ENCODE peak calls at places on chromosomes 16 and 17, in seven cellular contexts. T is GM12878, F is SK-N-SH, H is H1, V is K562, Y is NT2/D1, O is HepG2. B is an unnamed sample.

GRCh38 chr17:41925991-41926590 is 4.3 kb upstream of the ODAD4 start:
- DNase-seq in T (no peak), F (no peak), H (no peak), V (no peak), Y (no peak), O (no peak), B (no peak)

GRCh38 chr16:51734220-51734619 is 583.1 kb upstream of the SALL1 start:
- DNase-seq in T (no peak), F (no peak), H (no peak), V (no peak), Y (no peak), O (no peak), B (no peak)

GRCh38 chr17:16189791-16190348 is 25.5 kb downstream of the NCOR1 start:
- DNase-seq in T (no peak), F (no peak), H (no peak), V (no peak), Y (no peak), O (no peak), B (no peak)

GRCh38 chr16:71214771-71215381 is 15.6 kb downstream of the HYDIN start:
- DNase-seq in T (no peak), F (no peak), H (no peak), V (no peak), Y (no peak), O (peak), B (peak)

GRCh38 chr16:11308493-11309283 is 27.6 kb upstream of the PRM1 start:
- DNase-seq in T (peak), F (no peak), H (no peak), V (peak), Y (no peak), O (peak), B (no peak)

GRCh38 chr16:24036614-24037013 is 200.8 kb downstream of the PRKCB start:
- DNase-seq in T (no peak), F (peak), H (peak), V (peak), Y (peak), O (peak), B (peak)

GRCh38 chr16:8931864-8932263 is 31.8 kb downstream of the USP7 start:
- DNase-seq in T (no peak), F (no peak), H (peak), V (peak), Y (peak), O (peak), B (no peak)

GRCh38 chr17:57861737-57862409 is 12.0 kb upstream of the MRPS23 start:
- DNase-seq in T (no peak), F (peak), H (peak), V (no peak), Y (no peak), O (peak), B (no peak)

GRCh38 chr16:84275562-84276151 is 19.0 kb upstream of the WFDC1 start:
- DNase-seq in T (no peak), F (no peak), H (no peak), V (no peak), Y (no peak), O (no peak), B (no peak)

GRCh38 chr17:62963296-62963695 is 2.7 kb upstream of the TANC2 start:
- DNase-seq in T (no peak), F (peak), H (no peak), V (no peak), Y (no peak), O (no peak), B (peak)

GRCh38 chr17:45270828-45271418 is 9.0 kb upstream of the SPATA32 start:
- DNase-seq in T (no peak), F (peak), H (peak), V (peak), Y (no peak), O (no peak), B (no peak)

GRCh38 chr17:68329331-68329730 is 38.0 kb downstream of the ARSG start:
- DNase-seq in T (no peak), F (no peak), H (no peak), V (no peak), Y (no peak), O (no peak), B (no peak)

GRCh38 chr17:32350662-32351418 is 883 bp downstream of the ZNF207 start:
- DNase-seq in T (no peak), F (peak), H (no peak), V (no peak), Y (no peak), O (peak), B (no peak)

GRCh38 chr16:813204-813915 is 12.8 kb upstream of the GNG13 start:
- DNase-seq in T (no peak), F (peak), H (peak), V (peak), Y (no peak), O (peak), B (no peak)

GRCh38 chr16:52404546-52404945 is 142.4 kb downstream of the TOX3 start:
- DNase-seq in T (no peak), F (no peak), H (no peak), V (no peak), Y (no peak), O (no peak), B (no peak)

GRCh38 chr17:42182927-42183734 is 2.1 kb downstream of the HCRT start:
- DNase-seq in T (no peak), F (no peak), H (no peak), V (peak), Y (no peak), O (peak), B (no peak)

GRCh38 chr16:67000384-67001158 is 12.2 kb downstream of the CES4A start:
- DNase-seq in T (no peak), F (peak), H (peak), V (peak), Y (no peak), O (no peak), B (no peak)

GRCh38 chr16:28974007-28974436 is 556 bp upstream of the SPNS1 start:
- DNase-seq in T (no peak), F (peak), H (peak), V (peak), Y (peak), O (peak), B (peak)

GRCh38 chr16:730666-731509 is 4.0 kb downstream of the HAGHL start:
- DNase-seq in T (no peak), F (no peak), H (no peak), V (no peak), Y (no peak), O (no peak), B (no peak)

GRCh38 chr17:57288753-57289121 is 32.4 kb downstream of the MSI2 start:
- DNase-seq in T (no peak), F (no peak), H (no peak), V (no peak), Y (no peak), O (no peak), B (no peak)

GRCh38 chr17:29557085-29557697 is 9.6 kb downstream of the ABHD15 start:
- DNase-seq in T (no peak), F (no peak), H (peak), V (no peak), Y (no peak), O (no peak), B (no peak)

GRCh38 chr16:30096105-30096861 is at the start of gene YPEL3:
- DNase-seq in T (peak), F (peak), H (peak), V (peak), Y (peak), O (peak), B (no peak)

GRCh38 chr17:29449865-29450671 is 59.9 kb downstream of the TAOK1 start:
- DNase-seq in T (no peak), F (no peak), H (no peak), V (no peak), Y (no peak), O (peak), B (no peak)

GRCh38 chr17:73436966-73437365 is 125.2 kb upstream of the CDC42EP4 start:
- DNase-seq in T (no peak), F (no peak), H (no peak), V (no peak), Y (no peak), O (no peak), B (no peak)

GRCh38 chr17:69170377-69170776 is 28.7 kb upstream of the ABCA6 start:
- DNase-seq in T (no peak), F (no peak), H (no peak), V (no peak), Y (no peak), O (no peak), B (no peak)

GRCh38 chr17:80681215-80681614 is 136.6 kb downstream of the RPTOR start:
- DNase-seq in T (no peak), F (no peak), H (no peak), V (no peak), Y (no peak), O (no peak), B (no peak)

GRCh38 chr17:8799851-8800212 is 667 bp upstream of the MFSD6L start:
- DNase-seq in T (no peak), F (no peak), H (no peak), V (no peak), Y (no peak), O (no peak), B (no peak)

GRCh38 chr16:29148867-29149272 is 164.0 kb downstream of the LAT start:
- DNase-seq in T (no peak), F (no peak), H (no peak), V (no peak), Y (no peak), O (no peak), B (no peak)

GRCh38 chr16:57091200-57091989 is 988 bp upstream of the CPNE2 start:
- DNase-seq in T (no peak), F (peak), H (peak), V (no peak), Y (no peak), O (peak), B (peak)

GRCh38 chr17:1043601-1044251 is 46.8 kb downstream of the TIMM22 start:
- DNase-seq in T (no peak), F (no peak), H (no peak), V (no peak), Y (peak), O (no peak), B (no peak)

GRCh38 chr17:76500745-76501017 is 542 bp downstream of the RHBDF2 start:
- DNase-seq in T (no peak), F (no peak), H (no peak), V (no peak), Y (no peak), O (no peak), B (no peak)

GRCh38 chr17:76498886-76499667 is 2.1 kb downstream of the RHBDF2 start:
- DNase-seq in T (peak), F (no peak), H (no peak), V (no peak), Y (no peak), O (peak), B (no peak)

GRCh38 chr17:76501827-76502307 is 644 bp upstream of the RHBDF2 start:
- DNase-seq in T (no peak), F (no peak), H (no peak), V (no peak), Y (no peak), O (no peak), B (no peak)

GRCh38 chr17:76501018-76501826 is at the start of gene RHBDF2:
- DNase-seq in T (peak), F (peak), H (peak), V (peak), Y (peak), O (peak), B (peak)

GRCh38 chr17:76500074-76500744 is 1.0 kb downstream of the RHBDF2 start:
- DNase-seq in T (no peak), F (no peak), H (no peak), V (no peak), Y (no peak), O (no peak), B (no peak)
- TF ChIP-seq YY1 in T (no peak), F (no peak), H (no peak), V (no peak), Y (no peak), O (no peak), B (no peak)

DNA sequence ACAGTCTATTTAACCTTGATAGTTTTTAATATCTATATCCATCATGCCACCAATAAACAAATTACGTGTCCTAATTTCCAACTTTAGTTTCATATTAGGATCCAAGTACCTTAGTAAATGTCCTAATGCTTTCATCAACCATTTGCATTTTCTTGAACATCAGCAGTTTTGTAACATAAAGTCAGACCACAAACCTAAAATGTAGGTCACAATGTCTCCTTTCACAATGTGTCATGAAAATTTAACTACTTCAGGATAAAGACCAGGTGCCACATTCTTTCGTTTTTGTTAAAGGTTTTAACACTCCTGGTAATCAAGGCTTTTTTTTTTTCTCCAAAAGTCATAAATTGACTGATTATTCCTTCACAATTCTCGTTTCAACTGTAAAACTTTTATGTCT is 310.7 kb upstream of the PMFBP1 start:
- DNase-seq in T (no peak), F (no peak), H (no peak), V (no peak), Y (no peak), O (no peak), B (no peak)
- TF ChIP-seq YY1 in T (peak), F (no peak), H (no peak), V (no peak), Y (no peak), O (no peak), B (no peak)

GRCh38 chr16:81401035-81401950 is 43.3 kb upstream of the CMIP start:
- DNase-seq in T (no peak), F (no peak), H (no peak), V (peak), Y (no peak), O (peak), B (peak)
- TF ChIP-seq YY1 in T (no peak), F (no peak), H (no peak), V (no peak), Y (no peak), O (no peak), B (no peak)

GRCh38 chr16:13935408-13935807 is 15.5 kb downstream of the ERCC4 start:
- DNase-seq in T (no peak), F (no peak), H (peak), V (peak), Y (no peak), O (peak), B (no peak)
- TF ChIP-seq YY1 in T (no peak), F (no peak), H (no peak), V (no peak), Y (no peak), O (no peak), B (no peak)

GRCh38 chr16:75097941-75098897 is 18.4 kb downstream of the LDHD start:
- DNase-seq in T (no peak), F (no peak), H (no peak), V (no peak), Y (no peak), O (no peak), B (no peak)

GRCh38 chr16:75102595-75102994 is 14.0 kb downstream of the LDHD start:
- DNase-seq in T (no peak), F (no peak), H (no peak), V (no peak), Y (no peak), O (no peak), B (no peak)

GRCh38 chr16:75099075-75099667 is 17.4 kb downstream of the LDHD start:
- DNase-seq in T (no peak), F (peak), H (no peak), V (no peak), Y (no peak), O (no peak), B (no peak)

GRCh38 chr16:75097191-75097761 is 19.3 kb downstream of the LDHD start:
- DNase-seq in T (no peak), F (no peak), H (no peak), V (no peak), Y (no peak), O (no peak), B (no peak)

GRCh38 chr16:75099738-75100615 is 16.6 kb downstream of the LDHD start:
- DNase-seq in T (no peak), F (peak), H (no peak), V (no peak), Y (no peak), O (no peak), B (no peak)
- TF ChIP-seq YY1 in T (no peak), F (no peak), H (no peak), V (no peak), Y (no peak), O (no peak), B (no peak)

GRCh38 chr16:3807425-3808123 is 72.9 kb downstream of the CREBBP start:
- DNase-seq in T (no peak), F (no peak), H (no peak), V (no peak), Y (no peak), O (no peak), B (no peak)
- TF ChIP-seq YY1 in T (no peak), F (no peak), H (no peak), V (no peak), Y (no peak), O (no peak), B (no peak)

DNA sequence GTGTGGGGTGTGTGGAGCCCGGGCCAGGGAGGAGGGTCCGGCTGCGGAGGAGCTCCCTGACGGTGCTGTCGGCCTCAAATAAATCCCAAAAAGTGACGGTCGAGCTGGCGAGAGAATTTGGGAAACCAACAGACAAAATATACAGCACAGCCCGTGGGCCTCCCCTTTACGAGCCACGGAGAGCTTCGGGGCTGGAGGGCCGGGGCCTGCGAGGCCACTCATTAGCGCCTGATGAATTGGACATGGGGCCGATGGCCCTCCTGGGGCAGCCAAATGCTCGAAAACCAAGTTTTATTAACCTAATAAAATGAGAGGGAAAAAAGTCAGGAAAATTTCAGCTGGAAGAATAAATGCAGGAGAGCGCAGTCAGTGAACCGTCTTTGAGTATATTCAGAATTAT is 249.3 kb downstream of the C16orf95 start:
- DNase-seq in T (no peak), F (no peak), H (no peak), V (no peak), Y (no peak), O (no peak), B (no peak)
- TF ChIP-seq YY1 in T (no peak), F (no peak), H (no peak), V (no peak), Y (no peak), O (no peak), B (no peak)

DNA sequence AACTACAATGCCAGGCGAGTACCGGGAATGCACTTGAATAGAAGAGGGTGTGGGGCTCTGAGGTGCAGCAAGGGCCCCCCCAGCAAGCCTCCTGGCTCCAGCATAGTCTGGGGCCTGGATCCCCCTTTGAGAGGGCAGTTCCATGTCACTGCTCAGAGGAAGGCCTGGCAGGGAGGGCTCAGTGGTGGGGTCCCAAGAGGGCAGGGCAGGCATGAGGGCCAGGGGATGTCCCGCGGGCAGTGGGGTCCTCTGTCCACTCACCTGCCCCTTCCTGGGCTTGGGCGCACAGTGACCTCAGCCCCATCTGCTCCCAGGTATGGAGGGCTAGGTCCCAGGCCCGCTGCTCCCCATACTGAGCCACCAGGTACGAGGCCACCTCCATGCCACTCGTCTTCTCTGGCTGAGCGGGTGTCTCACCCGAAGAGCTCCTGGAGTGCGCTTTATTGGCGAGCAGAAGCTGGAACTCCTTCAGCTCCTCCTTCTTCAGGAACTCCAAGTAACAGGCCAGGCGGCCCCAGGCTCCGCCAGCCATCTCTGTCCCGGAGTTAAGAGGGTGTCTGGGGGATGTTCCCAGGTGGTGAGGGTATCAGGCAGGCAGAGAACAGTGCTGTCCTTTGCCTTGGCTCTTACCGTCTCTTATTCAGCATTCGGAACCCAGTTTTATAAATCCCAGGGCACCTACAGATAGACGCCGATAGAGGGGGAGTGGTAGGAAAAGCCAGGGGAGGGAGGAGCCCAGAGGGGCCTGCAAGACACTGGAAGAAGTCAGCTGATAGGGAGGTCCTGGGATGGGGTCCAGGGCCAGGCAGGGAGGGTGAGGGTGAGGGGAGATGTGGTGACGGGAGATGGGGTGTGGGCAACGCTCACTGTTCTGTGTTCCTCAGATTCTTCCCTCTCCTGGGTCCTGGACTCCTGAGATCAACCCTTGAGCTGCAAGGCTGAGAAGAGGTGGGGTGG is 605 bp downstream of the NLRP1 start:
- DNase-seq in T (no peak), F (no peak), H (no peak), V (peak), Y (no peak), O (no peak), B (no peak)
- TF ChIP-seq YY1 in T (no peak), F (no peak), H (no peak), V (no peak), Y (no peak), O (no peak), B (no peak)